ENCODE peak calls at places on chromosomes 7 and 10, in eight cellular contexts. W is sigmoid colon, S is IMR-90, K is endothelial cell of umbilical vein, M is heart left ventricle, H is right lobe of liver, O is adrenal gland, D is A549. U is an unnamed sample.

GRCh38 chr7:131302876-131303707 is 24.6 kb upstream of the MKLN1 start:
- DNase-seq in D (peak; percentile 68), K (peak; percentile 33), M (no peak), H (peak; percentile 54), W (no peak), O (no peak), S (peak; percentile 23), U (no peak)

GRCh38 chr7:50982626-50983025 is 199.9 kb upstream of the GRB10 start:
- DNase-seq in W (no peak), H (no peak), O (no peak), M (no peak), S (no peak), D (peak; percentile 16), K (no peak), U (no peak)

GRCh38 chr10:99630439-99630838 is 10.2 kb upstream of the SLC25A28 start:
- DNase-seq in H (peak; percentile 56), K (peak; percentile 63), D (peak; percentile 51), W (no peak), S (peak; percentile 64), M (no peak), O (peak; percentile 65), U (no peak)

GRCh38 chr7:24017519-24017918 is 266.5 kb upstream of the NPY start:
- DNase-seq in H (no peak), S (no peak), M (no peak), O (no peak), K (no peak), D (no peak), W (no peak), U (no peak)

GRCh38 chr10:129900825-129901224 is 63.2 kb downstream of the EBF3 start:
- DNase-seq in D (no peak), O (no peak), H (no peak), K (no peak), S (no peak), W (no peak), M (no peak), U (no peak)

GRCh38 chr10:46544989-46545791 is 11.3 kb downstream of the GPRIN2 start:
- DNase-seq in D (peak; percentile 86), H (peak; percentile 46), O (peak; percentile 18), S (no peak), M (peak; percentile 5), W (peak; percentile 55), K (no peak), U (peak; percentile 76)

GRCh38 chr7:149686001-149686400 is 87.4 kb downstream of the ZNF467 start:
- DNase-seq in O (peak; percentile 70), M (no peak), S (peak; percentile 62), D (no peak), H (no peak), W (no peak), K (no peak), U (no peak)

GRCh38 chr7:84757756-84758155 is 429.1 kb downstream of the SEMA3D start:
- DNase-seq in W (no peak), O (no peak), H (no peak), K (no peak), S (no peak), M (no peak), D (no peak), U (no peak)

GRCh38 chr10:74842301-74842700 is 15.9 kb downstream of the KAT6B start:
- DNase-seq in K (no peak), O (no peak), D (no peak), M (no peak), H (no peak), W (no peak), S (peak; percentile 37), U (no peak)

GRCh38 chr7:116771640-116772039 is 90.7 kb upstream of the CAPZA2 start:
- DNase-seq in H (no peak), D (no peak), W (no peak), S (no peak), O (no peak), M (no peak), K (no peak), U (no peak)
- TF ChIP-seq POLR2A in H (no peak), D (no peak), W (no peak), S (no peak), O (no peak), M (no peak), K (no peak), U (no peak)

GRCh38 chr7:140062528-140063299 is at the start of gene PARP12:
- DNase-seq in S (peak; percentile 77), K (peak; percentile 85), W (peak; percentile 90), O (peak; percentile 87), M (peak; percentile 93), H (peak; percentile 95), D (peak; percentile 79), U (peak; percentile 74)
- TF ChIP-seq POLR2A in S (peak; percentile 52), K (peak; percentile 64), W (peak; percentile 23), O (peak; percentile 31), M (peak; percentile 45), H (peak; percentile 69), D (peak; percentile 29), U (peak; percentile 57)

GRCh38 chr7:44196450-44196872 is 4.3 kb upstream of the YKT6 start:
- DNase-seq in M (no peak), K (peak; percentile 54), O (peak; percentile 61), S (peak; percentile 54), D (peak; percentile 50), H (no peak), W (peak; percentile 67), U (peak; percentile 83)

GRCh38 chr7:44197487-44197886 is 3.3 kb upstream of the YKT6 start:
- DNase-seq in K (no peak), D (no peak), S (no peak), H (no peak), O (no peak), W (no peak), M (no peak), U (no peak)

GRCh38 chr7:44195901-44196300 is 4.9 kb upstream of the YKT6 start:
- DNase-seq in M (no peak), S (peak; percentile 14), H (no peak), W (peak; percentile 17), K (no peak), O (no peak), D (no peak), U (no peak)

GRCh38 chr7:44201813-44202212 is 1.0 kb downstream of the YKT6 start:
- DNase-seq in W (no peak), H (no peak), O (no peak), M (no peak), K (peak; percentile 10), S (peak; percentile 11), D (no peak), U (no peak)

DNA sequence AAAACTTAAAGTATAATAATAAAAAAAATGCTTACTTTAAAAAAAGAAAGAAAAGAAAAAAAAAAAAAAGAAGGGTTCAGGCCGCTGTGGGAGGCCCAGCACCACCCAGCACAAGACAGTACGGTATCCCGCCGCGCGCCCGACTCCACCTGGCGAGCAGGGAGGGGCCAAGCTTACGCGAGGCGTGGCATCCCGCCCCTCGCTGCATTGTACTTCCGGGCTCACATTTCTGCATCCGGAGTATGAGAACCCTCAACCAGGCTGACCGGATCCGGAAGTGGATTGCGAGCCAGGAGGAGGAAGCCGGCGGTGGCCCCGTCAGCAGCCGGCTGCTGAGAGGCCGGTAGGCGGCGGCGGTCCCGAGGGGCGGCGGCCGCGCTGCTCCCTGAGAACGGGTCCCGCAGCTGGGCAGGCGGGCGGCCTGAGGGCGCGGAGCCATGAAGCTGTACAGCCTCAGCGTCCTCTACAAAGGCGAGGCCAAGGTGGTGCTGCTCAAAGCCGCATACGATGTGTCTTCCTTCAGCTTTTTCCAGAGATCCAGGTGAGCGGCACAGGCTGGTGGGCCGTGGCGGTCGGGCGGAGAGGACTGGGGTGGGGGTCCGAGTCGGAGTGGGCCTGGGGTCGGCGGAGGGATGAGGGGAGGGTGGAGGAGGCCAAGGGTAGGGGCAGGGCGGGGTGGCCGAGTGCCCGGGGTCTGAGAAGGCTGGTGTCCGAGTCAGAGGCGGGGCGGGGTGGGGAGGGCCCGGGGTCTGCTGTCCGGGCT is at the start of gene YKT6:
- DNase-seq in M (peak; percentile 92), D (peak; percentile 96), H (peak; percentile 95), O (peak; percentile 95), K (peak; percentile 94), W (peak; percentile 97), S (peak; percentile 93), U (peak; percentile 100)
- TF ChIP-seq POLR2A in M (peak; percentile 87), D (peak; percentile 83), H (peak; percentile 81), O (peak; percentile 79), K (peak; percentile 94), W (peak; percentile 30), S (peak; percentile 88), U (peak; percentile 97)

DNA sequence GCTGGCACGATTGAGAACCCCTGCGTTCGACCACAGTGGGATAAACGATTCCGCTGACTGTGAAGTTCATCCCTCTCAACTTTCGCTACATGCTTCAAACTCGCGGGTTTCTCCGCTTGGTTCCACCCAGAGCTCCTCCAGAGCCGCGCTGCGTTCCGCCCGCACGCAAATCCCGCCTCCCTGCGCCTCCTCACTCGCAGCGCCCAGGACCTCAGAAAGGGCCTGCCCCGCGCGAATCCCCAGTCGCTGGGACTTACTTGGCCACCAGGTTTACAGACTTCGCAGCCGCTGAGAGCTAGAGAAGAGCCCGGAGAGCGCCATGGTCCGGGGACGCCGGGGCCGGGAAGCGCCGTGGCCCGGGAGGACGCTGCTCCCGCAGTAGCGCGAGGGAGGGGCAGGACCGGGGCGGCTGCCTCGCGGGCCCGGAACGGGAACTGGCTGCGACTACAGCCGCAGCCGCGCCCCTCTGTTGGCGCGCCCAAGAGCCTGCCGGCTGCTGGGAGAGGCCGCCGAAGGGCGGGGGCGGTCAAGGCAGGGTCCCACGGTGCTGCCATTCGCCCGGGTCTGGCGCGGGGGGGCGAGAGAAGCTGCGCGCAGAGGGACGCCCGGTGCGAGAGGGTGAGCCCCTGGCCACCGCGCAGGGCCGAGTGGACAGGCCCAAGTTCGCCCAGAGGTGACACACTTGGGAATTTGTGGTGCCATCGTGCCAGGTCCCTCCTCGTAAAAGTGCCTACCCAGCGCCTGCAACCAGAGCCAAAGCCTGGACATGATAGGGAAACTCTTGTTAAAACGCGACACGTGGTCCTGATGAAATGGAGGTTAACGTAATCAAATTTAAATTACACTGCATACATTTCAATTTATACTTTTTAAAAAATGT is at the start of gene NOD1:
- DNase-seq in W (peak; percentile 86), H (peak; percentile 85), D (peak; percentile 78), M (peak; percentile 87), S (peak; percentile 63), O (peak; percentile 71), K (peak; percentile 81), U (peak; percentile 94)
- TF ChIP-seq POLR2A in W (peak; percentile 44), H (peak; percentile 57), D (peak; percentile 74), M (peak; percentile 73), S (peak; percentile 77), O (peak; percentile 47), K (no peak), U (peak; percentile 76)

DNA sequence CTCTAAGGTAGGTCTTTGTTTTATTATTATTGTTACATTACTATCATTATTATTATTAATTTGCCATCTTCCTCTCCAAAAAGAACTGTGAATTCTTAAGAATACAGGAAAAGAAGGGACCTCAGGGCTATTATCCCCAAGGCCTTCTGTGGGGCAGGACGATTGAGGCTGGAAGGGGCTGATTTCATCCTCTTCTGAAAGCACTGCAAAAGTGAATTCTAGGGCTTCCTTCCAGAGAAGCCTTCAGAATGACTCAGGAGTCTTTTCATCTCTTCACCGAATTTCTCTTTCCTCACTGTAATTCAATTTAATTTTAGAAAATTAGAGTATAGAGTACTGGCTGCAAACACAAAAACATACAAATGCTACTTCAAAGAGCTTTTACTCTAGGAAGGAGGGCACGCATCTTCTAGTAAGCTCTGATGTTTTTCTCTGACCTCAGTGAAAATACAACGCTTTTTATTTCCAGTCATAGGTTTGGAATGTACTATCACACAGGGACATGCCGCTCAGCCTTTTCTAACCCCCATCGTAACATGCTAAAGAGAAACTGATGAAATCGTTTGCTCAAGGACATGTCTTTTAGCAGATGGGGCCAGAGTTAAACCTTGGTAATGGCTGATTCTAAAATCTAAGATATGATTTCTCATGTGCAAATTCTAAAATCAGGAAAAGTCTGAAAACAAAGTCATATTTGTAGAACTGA is 280.3 kb upstream of the PITRM1 start:
- DNase-seq in O (no peak), W (no peak), D (peak; percentile 38), K (peak; percentile 75), S (peak; percentile 90), M (no peak), H (no peak), U (no peak)
- TF ChIP-seq POLR2A in O (no peak), W (no peak), D (no peak), K (no peak), S (no peak), M (no peak), H (no peak), U (no peak)